ENCODE peak calls at places on chromosomes 4 and X, in six cellular contexts. U, X, H, Z, B and W are unnamed samples.

GRCh38 chrX:19889582-19890342 is 2.4 kb upstream of the SH3KBP1 start:
- DNase-seq in U (no peak), B (no peak), X (no peak), H (no peak), Z (no peak), W (peak; percentile 63)

GRCh38 chr4:110865611-110866254 is 242.9 kb upstream of the PITX2 start:
- DNase-seq in B (no peak), X (no peak), Z (no peak), H (no peak), U (no peak), W (peak; percentile 53)

GRCh38 chr4:61308033-61308432 is 107.9 kb downstream of the ADGRL3 start:
- DNase-seq in H (no peak), B (no peak), Z (no peak), X (no peak), U (no peak), W (no peak)

GRCh38 chr4:34250562-34250961 is 1993.8 kb downstream of the ARAP2 start:
- DNase-seq in X (no peak), B (no peak), U (no peak), Z (no peak), H (no peak), W (peak; percentile 36)

GRCh38 chr4:167908816-167909215 is 183.5 kb upstream of the ANXA10 start:
- DNase-seq in B (no peak), H (no peak), U (no peak), Z (no peak), X (no peak), W (no peak)

GRCh38 chr4:139704915-139705485 is 39.4 kb downstream of the MGST2 start:
- DNase-seq in X (no peak), Z (no peak), H (no peak), U (no peak), B (no peak), W (peak; percentile 4)

GRCh38 chr4:45094676-45095075 is 368.3 kb upstream of the GNPDA2 start:
- DNase-seq in H (no peak), X (no peak), U (no peak), Z (no peak), B (no peak), W (no peak)

GRCh38 chr4:1939664-1940509 is 68.7 kb downstream of the NSD2 start:
- DNase-seq in Z (no peak), X (no peak), U (no peak), H (no peak), B (no peak), W (peak; percentile 76)

GRCh38 chrX:40418413-40419195 is 162.2 kb upstream of the ATP6AP2 start:
- DNase-seq in B (peak; percentile 35), H (no peak), Z (no peak), U (no peak), X (no peak), W (no peak)

GRCh38 chr4:56181140-56181950 is 205.9 kb downstream of the AASDH start:
- DNase-seq in X (no peak), Z (no peak), H (no peak), B (peak; percentile 87), U (no peak), W (no peak)

GRCh38 chrX:69291111-69291510 is 125.9 kb upstream of the PJA1 start:
- DNase-seq in U (no peak), Z (no peak), H (no peak), B (no peak), X (no peak), W (no peak)

GRCh38 chr4:20456416-20456815 is 204.7 kb downstream of the SLIT2 start:
- DNase-seq in U (no peak), B (no peak), Z (no peak), H (no peak), X (no peak), W (peak; percentile 30)

GRCh38 chr4:181319629-181320028 is 923.6 kb upstream of the TENM3 start:
- DNase-seq in X (no peak), Z (no peak), B (no peak), U (no peak), H (no peak), W (no peak)

GRCh38 chr4:139889901-139890300 is 224.3 kb downstream of the MGST2 start:
- DNase-seq in Z (no peak), U (no peak), X (no peak), H (no peak), B (no peak), W (no peak)

GRCh38 chr4:6230502-6230785 is 30.1 kb upstream of the JAKMIP1 start:
- DNase-seq in Z (no peak), U (no peak), H (no peak), B (no peak), X (no peak), W (no peak)

GRCh38 chr4:65502151-65502691 is 168.1 kb downstream of the EPHA5 start:
- DNase-seq in X (no peak), H (no peak), Z (no peak), B (no peak), U (no peak), W (peak; percentile 25)

GRCh38 chr4:80790152-80790551 is 240.4 kb upstream of the BMP3 start:
- DNase-seq in U (no peak), B (no peak), X (no peak), Z (no peak), H (no peak), W (no peak)

GRCh38 chr4:166501941-166502382 is 628.9 kb downstream of the TLL1 start:
- DNase-seq in Z (no peak), H (no peak), U (no peak), X (peak; percentile 49), B (no peak), W (no peak)

GRCh38 chr4:186032259-186032658 is 36.7 kb upstream of the TLR3 start:
- DNase-seq in Z (no peak), B (no peak), X (no peak), H (no peak), U (no peak), W (no peak)

GRCh38 chr4:179662522-179662921 is 2220.3 kb upstream of the AGA start:
- DNase-seq in H (no peak), Z (no peak), U (no peak), B (no peak), X (no peak), W (no peak)

GRCh38 chrX:101287402-101287801 is 3.7 kb downstream of the TAF7L start:
- DNase-seq in B (peak; percentile 3), X (no peak), U (no peak), Z (no peak), H (no peak), W (peak; percentile 45)

GRCh38 chr4:16577177-16577576 is 321.3 kb downstream of the LDB2 start:
- DNase-seq in U (no peak), B (no peak), H (no peak), Z (no peak), X (no peak), W (no peak)

GRCh38 chr4:173801361-173801760 is 271.3 kb upstream of the HAND2 start:
- DNase-seq in U (no peak), Z (no peak), B (no peak), H (no peak), X (no peak), W (no peak)

DNA sequence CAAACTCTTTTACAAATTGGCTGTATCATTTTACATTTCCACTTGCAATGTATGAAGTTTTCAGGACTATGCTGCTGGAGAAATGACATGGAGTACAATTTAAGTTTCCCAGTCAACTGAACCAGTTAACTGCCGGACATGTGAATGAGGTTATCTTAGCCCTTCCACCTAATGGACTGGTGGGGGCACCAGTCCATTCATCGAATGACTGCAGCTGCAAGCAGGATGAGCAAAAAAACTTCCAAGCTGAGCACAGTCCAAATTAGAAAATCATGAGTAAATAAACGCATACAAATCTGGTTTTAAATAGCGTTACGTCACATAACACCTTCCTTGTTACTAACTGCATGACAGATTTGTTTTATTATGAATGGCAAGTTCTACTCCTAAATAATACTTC is 1131.5 kb downstream of the PCDH18 start:
- DNase-seq in B (no peak), H (no peak), Z (no peak), U (no peak), X (no peak), W (no peak)
- TF ChIP-seq CTCF in B (no peak), H (no peak), Z (no peak), U (no peak), X (no peak), W (no peak)

DNA sequence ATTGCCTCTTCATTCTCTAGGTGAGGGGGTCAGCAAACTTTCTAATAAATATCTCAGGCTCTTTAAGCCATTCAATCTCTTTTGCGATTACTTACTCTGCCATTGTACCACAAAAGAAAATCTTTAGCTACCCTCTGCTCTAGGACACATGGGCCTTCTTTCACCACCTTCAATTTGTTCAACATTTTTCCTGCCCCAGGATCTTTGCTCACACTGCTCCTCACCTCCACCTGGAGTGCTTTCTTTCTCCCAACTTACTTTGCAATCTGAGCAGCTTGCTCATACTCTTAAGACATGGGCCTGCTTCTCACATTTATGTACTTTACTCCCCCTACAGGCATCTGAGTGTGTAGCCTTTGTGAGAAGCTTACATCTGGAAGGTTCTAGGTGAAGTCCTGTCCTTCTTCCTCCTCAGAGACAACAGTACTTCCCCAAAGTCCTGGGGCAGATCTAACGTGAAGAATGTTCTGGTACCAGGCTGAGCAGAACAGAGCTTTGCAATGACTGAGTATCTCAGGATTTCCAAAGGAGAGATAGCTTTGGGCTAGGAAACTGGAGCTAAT is 55.0 kb upstream of the PRDM5 start:
- DNase-seq in B (peak; percentile 62), X (no peak), U (no peak), Z (no peak), H (no peak), W (peak; percentile 64)
- TF ChIP-seq CTCF in B (peak; percentile 70), X (no peak), U (peak; percentile 24), Z (peak; percentile 45), H (peak; percentile 28), W (peak; percentile 74)

GRCh38 chr4:925171-925570 is 6.9 kb downstream of the GAK start:
- DNase-seq in Z (no peak), X (no peak), H (peak; percentile 69), U (peak; percentile 37), B (no peak), W (no peak)

GRCh38 chr4:917992-918391 is 14.1 kb downstream of the GAK start:
- DNase-seq in B (no peak), X (no peak), Z (no peak), U (no peak), H (no peak), W (no peak)

GRCh38 chr4:924107-925096 is 7.7 kb downstream of the GAK start:
- DNase-seq in B (no peak), H (peak; percentile 34), Z (no peak), U (peak; percentile 27), X (no peak), W (no peak)

GRCh38 chr4:925771-926500 is 6.2 kb downstream of the GAK start:
- DNase-seq in U (peak; percentile 33), X (no peak), H (peak; percentile 54), B (no peak), Z (no peak), W (no peak)

GRCh38 chr4:921830-922331 is 10.2 kb downstream of the GAK start:
- DNase-seq in U (peak; percentile 29), B (no peak), X (no peak), H (peak; percentile 49), Z (no peak), W (no peak)
- TF ChIP-seq CTCF in U (no peak), B (no peak), X (no peak), H (no peak), Z (no peak), W (no peak)

GRCh38 chrX:115650449-115650848 is 89.5 kb downstream of the PLS3 start:
- DNase-seq in H (no peak), B (no peak), X (no peak), U (no peak), Z (no peak), W (no peak)

GRCh38 chrX:115649461-115650063 is 88.6 kb downstream of the PLS3 start:
- DNase-seq in H (no peak), U (no peak), B (no peak), X (no peak), Z (no peak), W (no peak)

GRCh38 chrX:115652221-115652620 is 91.2 kb downstream of the PLS3 start:
- DNase-seq in U (no peak), X (no peak), B (no peak), Z (no peak), H (no peak), W (no peak)

GRCh38 chrX:115650916-115651315 is 89.9 kb downstream of the PLS3 start:
- DNase-seq in Z (peak; percentile 39), X (no peak), B (peak; percentile 40), U (no peak), H (no peak), W (peak; percentile 17)
- TF ChIP-seq CTCF in Z (peak; percentile 81), X (peak; percentile 24), B (peak; percentile 8), U (peak; percentile 38), H (peak; percentile 24), W (peak; percentile 69)